ENCODE peak calls at places on chromosomes 12 and 14, in six cellular contexts. One of them, this sample, is unnamed.
A peak's percentile ranks its signal among the peaks of the same experiment; 100 is the strongest.

GRCh38 chr14:45114327-45114726 is 20.0 kb downstream of the FKBP3 start:
- DNase-seq in endodermal cell: no peak
- DNase-seq in right lobe of liver: no peak
- DNase-seq in adrenal gland: no peak
- DNase-seq in tibial artery: no peak
- DNase-seq in cardiac muscle cell: no peak
- DNase-seq in this sample: no peak

GRCh38 chr14:71498151-71498734 is 434.0 kb upstream of the RGS6 start:
- DNase-seq in endodermal cell: no peak
- DNase-seq in right lobe of liver: no peak
- DNase-seq in tibial artery: no peak
- DNase-seq in cardiac muscle cell: no peak
- DNase-seq in adrenal gland: no peak
- DNase-seq in this sample: no peak

GRCh38 chr14:75877884-75878283 is 103.9 kb downstream of the TGFB3 start:
- DNase-seq in endodermal cell: no peak
- DNase-seq in adrenal gland: no peak
- DNase-seq in right lobe of liver: no peak
- DNase-seq in cardiac muscle cell: no peak
- DNase-seq in tibial artery: no peak
- DNase-seq in this sample: no peak

GRCh38 chr12:88185988-88186387 is 43.9 kb downstream of the TMTC3 start:
- DNase-seq in tibial artery: no peak
- DNase-seq in right lobe of liver: no peak
- DNase-seq in endodermal cell: no peak
- DNase-seq in cardiac muscle cell: no peak
- DNase-seq in adrenal gland: no peak
- DNase-seq in this sample: peak; percentile 76

GRCh38 chr12:119940881-119941280 is 48.2 kb upstream of the BICDL1 start:
- DNase-seq in right lobe of liver: no peak
- DNase-seq in adrenal gland: no peak
- DNase-seq in tibial artery: no peak
- DNase-seq in endodermal cell: no peak
- DNase-seq in cardiac muscle cell: no peak
- DNase-seq in this sample: peak; percentile 81

GRCh38 chr12:62138527-62138926 is 121.7 kb upstream of the USP15 start:
- DNase-seq in cardiac muscle cell: no peak
- DNase-seq in tibial artery: no peak
- DNase-seq in adrenal gland: no peak
- DNase-seq in right lobe of liver: no peak
- DNase-seq in endodermal cell: no peak
- DNase-seq in this sample: no peak

GRCh38 chr14:99753225-99754140 is 39.7 kb upstream of the EML1 start:
- DNase-seq in endodermal cell: peak; percentile 66
- DNase-seq in right lobe of liver: peak; percentile 13
- DNase-seq in tibial artery: no peak
- DNase-seq in cardiac muscle cell: no peak
- DNase-seq in adrenal gland: no peak
- DNase-seq in this sample: no peak

GRCh38 chr12:112294793-112295192 is 87.4 kb downstream of the HECTD4 start:
- DNase-seq in right lobe of liver: no peak
- DNase-seq in adrenal gland: no peak
- DNase-seq in cardiac muscle cell: no peak
- DNase-seq in tibial artery: no peak
- DNase-seq in endodermal cell: no peak
- DNase-seq in this sample: no peak

GRCh38 chr14:59026086-59026485 is 162.4 kb upstream of the DAAM1 start:
- DNase-seq in tibial artery: no peak
- DNase-seq in right lobe of liver: no peak
- DNase-seq in endodermal cell: no peak
- DNase-seq in adrenal gland: no peak
- DNase-seq in cardiac muscle cell: no peak
- DNase-seq in this sample: no peak

GRCh38 chr14:60174352-60175254 is 9.4 kb upstream of the DHRS7 start:
- DNase-seq in cardiac muscle cell: no peak
- DNase-seq in endodermal cell: no peak
- DNase-seq in adrenal gland: no peak
- DNase-seq in tibial artery: no peak
- DNase-seq in right lobe of liver: no peak
- DNase-seq in this sample: no peak

GRCh38 chr14:89619616-89620273 is 202.7 kb upstream of the FOXN3 start:
- DNase-seq in cardiac muscle cell: no peak
- DNase-seq in tibial artery: no peak
- DNase-seq in endodermal cell: no peak
- DNase-seq in right lobe of liver: no peak
- DNase-seq in adrenal gland: no peak
- DNase-seq in this sample: no peak
- H3K4me1 ChIP-seq in cardiac muscle cell: peaks cover 28% of the 10 kb centered on the region
- H3K4me1 ChIP-seq in tibial artery: peaks cover 4% of the 10 kb centered on the region
- H3K4me1 ChIP-seq in endodermal cell: peaks cover 7% of the 10 kb centered on the region
- H3K4me1 ChIP-seq in right lobe of liver: peaks cover 9% of the 10 kb centered on the region
- H3K4me1 ChIP-seq in adrenal gland: peaks cover 37% of the 10 kb centered on the region
- H3K4me1 ChIP-seq in this sample: peaks cover 9% of the 10 kb centered on the region

GRCh38 chr12:114400395-114400794 is 5.5 kb downstream of the TBX5 start:
- DNase-seq in tibial artery: no peak
- DNase-seq in adrenal gland: no peak
- DNase-seq in endodermal cell: peak; percentile 82
- DNase-seq in cardiac muscle cell: no peak
- DNase-seq in right lobe of liver: no peak
- DNase-seq in this sample: no peak
- H3K27me3 ChIP-seq in tibial artery: peaks cover 97% of the 10 kb centered on the region
- H3K27me3 ChIP-seq in adrenal gland: peaks cover 93% of the 10 kb centered on the region
- H3K27me3 ChIP-seq in endodermal cell: peaks cover 100% of the 10 kb centered on the region
- H3K27me3 ChIP-seq in cardiac muscle cell: peaks cover 62% of the 10 kb centered on the region
- H3K27me3 ChIP-seq in right lobe of liver: peaks cover 8% of the 10 kb centered on the region
- H3K27me3 ChIP-seq in this sample: peaks cover 100% of the 10 kb centered on the region

GRCh38 chr12:110581951-110582285 is 1.2 kb downstream of the PPTC7 start:
- DNase-seq in endodermal cell: no peak
- DNase-seq in right lobe of liver: no peak
- DNase-seq in adrenal gland: no peak
- DNase-seq in cardiac muscle cell: peak; percentile 58
- DNase-seq in tibial artery: no peak
- DNase-seq in this sample: no peak
- H3K4me1 ChIP-seq in endodermal cell: peaks cover 10% of the 10 kb centered on the region
- H3K4me1 ChIP-seq in right lobe of liver: peaks cover 37% of the 10 kb centered on the region
- H3K4me1 ChIP-seq in adrenal gland: peaks cover 75% of the 10 kb centered on the region
- H3K4me1 ChIP-seq in cardiac muscle cell: peaks cover 47% of the 10 kb centered on the region
- H3K4me1 ChIP-seq in tibial artery: peaks cover 62% of the 10 kb centered on the region
- H3K4me1 ChIP-seq in this sample: peaks cover 24% of the 10 kb centered on the region

GRCh38 chr12:52317443-52318052 is 3.6 kb downstream of the KRT83 start:
- DNase-seq in endodermal cell: peak; percentile 28
- DNase-seq in right lobe of liver: no peak
- DNase-seq in adrenal gland: no peak
- DNase-seq in tibial artery: no peak
- DNase-seq in cardiac muscle cell: no peak
- DNase-seq in this sample: no peak
- H3K27me3 ChIP-seq in endodermal cell: peaks cover 14% of the 10 kb centered on the region
- H3K27me3 ChIP-seq in right lobe of liver: no peaks in the 10 kb centered on the region
- H3K27me3 ChIP-seq in adrenal gland: peaks cover 14% of the 10 kb centered on the region
- H3K27me3 ChIP-seq in tibial artery: peaks cover 28% of the 10 kb centered on the region
- H3K27me3 ChIP-seq in cardiac muscle cell: peaks cover 60% of the 10 kb centered on the region
- H3K27me3 ChIP-seq in this sample: peaks cover 28% of the 10 kb centered on the region

DNA sequence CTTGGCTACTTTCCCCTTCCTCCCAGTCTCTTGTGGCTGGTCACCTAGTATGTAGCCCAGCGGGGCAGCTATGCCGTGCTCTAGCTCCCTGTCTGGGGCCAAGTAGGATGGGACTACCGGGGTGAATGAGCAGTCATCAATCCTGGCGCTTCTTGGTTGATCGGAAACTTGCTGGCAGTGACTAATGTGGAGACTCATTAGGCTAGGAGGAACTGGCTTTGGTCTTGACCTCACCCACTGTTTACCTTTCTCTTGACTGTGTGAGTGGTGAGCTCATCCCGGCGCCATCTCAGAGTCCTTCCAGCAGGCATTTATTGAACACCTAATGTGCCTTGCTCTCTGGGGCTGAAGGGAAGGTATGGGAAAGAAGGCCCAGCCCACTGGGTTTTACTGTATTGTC is 16.0 kb downstream of the PLEKHG3 start:
- DNase-seq in endodermal cell: peak; percentile 44
- DNase-seq in right lobe of liver: peak; percentile 76
- DNase-seq in cardiac muscle cell: no peak
- DNase-seq in adrenal gland: no peak
- DNase-seq in tibial artery: no peak
- DNase-seq in this sample: peak; percentile 94
- H3K4me1 ChIP-seq in endodermal cell: peaks cover 34% of the 10 kb centered on the region
- H3K4me1 ChIP-seq in right lobe of liver: peaks cover 48% of the 10 kb centered on the region
- H3K4me1 ChIP-seq in cardiac muscle cell: peaks cover 41% of the 10 kb centered on the region
- H3K4me1 ChIP-seq in adrenal gland: peaks cover 11% of the 10 kb centered on the region
- H3K4me1 ChIP-seq in tibial artery: peaks cover 97% of the 10 kb centered on the region
- H3K4me1 ChIP-seq in this sample: peaks cover 89% of the 10 kb centered on the region

GRCh38 chr14:20905661-20906060 is 14.5 kb downstream of the RNASE3 start:
- DNase-seq in adrenal gland: no peak
- DNase-seq in right lobe of liver: no peak
- DNase-seq in cardiac muscle cell: no peak
- DNase-seq in tibial artery: no peak
- DNase-seq in endodermal cell: no peak
- DNase-seq in this sample: no peak
- H3K27me3 ChIP-seq in adrenal gland: no peaks in the 10 kb centered on the region
- H3K27me3 ChIP-seq in right lobe of liver: no peaks in the 10 kb centered on the region
- H3K27me3 ChIP-seq in cardiac muscle cell: no peaks in the 10 kb centered on the region
- H3K27me3 ChIP-seq in tibial artery: no peaks in the 10 kb centered on the region
- H3K27me3 ChIP-seq in endodermal cell: no peaks in the 10 kb centered on the region
- H3K27me3 ChIP-seq in this sample: no peaks in the 10 kb centered on the region

DNA sequence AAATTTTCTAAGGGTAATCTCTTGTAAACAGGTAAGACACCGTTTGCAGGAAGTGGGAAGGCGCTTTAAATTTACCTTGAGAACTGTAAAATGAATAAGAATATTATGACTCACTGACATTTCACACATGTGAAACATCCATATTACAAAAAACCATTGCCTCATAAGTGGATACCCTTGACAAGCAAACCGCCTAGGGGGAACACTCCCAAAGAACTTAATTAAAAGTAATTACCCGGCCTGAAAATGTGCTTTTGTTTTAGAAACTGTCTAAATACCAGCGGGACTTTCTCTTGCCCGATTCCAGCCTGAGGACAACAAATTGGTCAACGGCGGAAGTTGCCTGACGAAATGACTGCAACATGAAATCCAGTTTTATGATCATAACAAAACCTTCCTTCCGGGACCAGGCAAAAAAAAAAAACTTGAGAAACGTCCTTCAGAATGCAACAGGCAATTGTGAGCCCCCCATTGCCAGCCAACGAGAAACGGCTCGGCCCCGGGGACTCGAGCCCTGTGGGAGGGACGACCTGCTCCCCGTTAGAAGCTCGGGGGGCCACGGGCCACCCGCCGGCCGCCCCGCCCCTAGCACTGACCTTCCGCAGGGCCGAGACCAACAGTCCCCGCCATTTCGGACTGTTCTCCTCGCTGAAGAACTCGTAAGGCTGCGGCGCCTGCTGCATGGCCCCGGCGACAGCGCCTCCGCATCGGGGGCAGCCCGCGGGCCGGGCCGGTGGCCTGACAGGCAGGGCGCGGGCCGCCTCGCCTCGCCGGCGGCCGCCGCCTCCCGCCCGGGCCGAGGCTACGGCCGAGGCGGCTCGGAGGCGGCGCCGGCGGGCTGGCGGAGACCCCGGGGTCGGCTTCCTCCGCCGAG is 540 bp downstream of the SOS2 start:
- DNase-seq in cardiac muscle cell: peak; percentile 73
- DNase-seq in endodermal cell: peak; percentile 73
- DNase-seq in adrenal gland: peak; percentile 81
- DNase-seq in tibial artery: peak; percentile 47
- DNase-seq in right lobe of liver: peak; percentile 68
- DNase-seq in this sample: peak; percentile 71
- H3K4me1 ChIP-seq in cardiac muscle cell: peaks cover 19% of the 10 kb centered on the region
- H3K4me1 ChIP-seq in endodermal cell: peaks cover 4% of the 10 kb centered on the region
- H3K4me1 ChIP-seq in adrenal gland: peaks cover 36% of the 10 kb centered on the region
- H3K4me1 ChIP-seq in tibial artery: peaks cover 33% of the 10 kb centered on the region
- H3K4me1 ChIP-seq in right lobe of liver: peaks cover 16% of the 10 kb centered on the region
- H3K4me1 ChIP-seq in this sample: peaks cover 3% of the 10 kb centered on the region

DNA sequence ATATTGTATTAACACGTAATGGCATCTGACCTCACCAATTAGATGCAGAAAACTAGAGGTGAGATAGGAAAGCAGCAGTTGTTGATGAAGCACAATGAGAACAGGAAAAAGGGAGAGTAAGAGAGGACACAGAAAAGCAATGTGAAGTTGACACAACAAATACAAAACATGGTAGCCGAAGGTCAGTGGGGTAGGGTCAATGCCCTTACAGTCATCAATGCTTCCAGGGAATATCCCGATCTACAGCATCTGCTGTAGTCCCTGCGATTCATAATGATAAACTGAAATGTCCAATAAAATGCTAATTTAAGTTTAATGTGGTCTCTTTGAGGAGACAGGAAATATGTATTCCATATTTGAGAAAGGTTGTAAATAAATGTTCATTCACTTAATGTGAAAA is 2.9 kb upstream of the COL2A1 start:
- DNase-seq in cardiac muscle cell: no peak
- DNase-seq in right lobe of liver: no peak
- DNase-seq in adrenal gland: no peak
- DNase-seq in endodermal cell: no peak
- DNase-seq in tibial artery: no peak
- DNase-seq in this sample: no peak
- H3K27me3 ChIP-seq in cardiac muscle cell: peaks cover 67% of the 10 kb centered on the region
- H3K27me3 ChIP-seq in right lobe of liver: no peaks in the 10 kb centered on the region
- H3K27me3 ChIP-seq in adrenal gland: peaks cover 47% of the 10 kb centered on the region
- H3K27me3 ChIP-seq in endodermal cell: peaks cover 100% of the 10 kb centered on the region
- H3K27me3 ChIP-seq in tibial artery: peaks cover 80% of the 10 kb centered on the region
- H3K27me3 ChIP-seq in this sample: peaks cover 87% of the 10 kb centered on the region

GRCh38 chr12:124513297-124513867 is 54.0 kb downstream of the NCOR2 start:
- DNase-seq in endodermal cell: peak; percentile 95
- DNase-seq in adrenal gland: no peak
- DNase-seq in tibial artery: no peak
- DNase-seq in right lobe of liver: no peak
- DNase-seq in cardiac muscle cell: no peak
- DNase-seq in this sample: no peak

GRCh38 chr12:124510301-124510970 is 57.0 kb downstream of the NCOR2 start:
- DNase-seq in tibial artery: no peak
- DNase-seq in cardiac muscle cell: no peak
- DNase-seq in endodermal cell: peak; percentile 81
- DNase-seq in adrenal gland: no peak
- DNase-seq in right lobe of liver: no peak
- DNase-seq in this sample: no peak

GRCh38 chr12:124509676-124510300 is 57.6 kb downstream of the NCOR2 start:
- DNase-seq in right lobe of liver: no peak
- DNase-seq in tibial artery: peak; percentile 74
- DNase-seq in cardiac muscle cell: peak; percentile 94
- DNase-seq in adrenal gland: peak; percentile 88
- DNase-seq in endodermal cell: no peak
- DNase-seq in this sample: peak; percentile 76

GRCh38 chr12:124512667-124513296 is 54.6 kb downstream of the NCOR2 start:
- DNase-seq in adrenal gland: peak; percentile 96
- DNase-seq in endodermal cell: peak; percentile 97
- DNase-seq in tibial artery: peak; percentile 86
- DNase-seq in cardiac muscle cell: no peak
- DNase-seq in right lobe of liver: peak; percentile 86
- DNase-seq in this sample: peak; percentile 63

GRCh38 chr12:124511259-124511985 is 56.0 kb downstream of the NCOR2 start:
- DNase-seq in endodermal cell: no peak
- DNase-seq in cardiac muscle cell: no peak
- DNase-seq in tibial artery: no peak
- DNase-seq in right lobe of liver: no peak
- DNase-seq in adrenal gland: no peak
- DNase-seq in this sample: no peak
- H3K4me1 ChIP-seq in endodermal cell: peaks cover 16% of the 10 kb centered on the region
- H3K4me1 ChIP-seq in cardiac muscle cell: peaks cover 60% of the 10 kb centered on the region
- H3K4me1 ChIP-seq in tibial artery: peaks cover 95% of the 10 kb centered on the region
- H3K4me1 ChIP-seq in right lobe of liver: peaks cover 9% of the 10 kb centered on the region
- H3K4me1 ChIP-seq in adrenal gland: peaks cover 86% of the 10 kb centered on the region
- H3K4me1 ChIP-seq in this sample: peaks cover 43% of the 10 kb centered on the region